ENCODE peak calls at places on chromosomes 6 and 20, in four cellular contexts. W, R, B and N are unnamed samples.

GRCh38 chr6:89048985-89049384 is 31.6 kb upstream of the PNRC1 start:
- DNase-seq in W (no peak), R (peak; percentile 88), B (peak; percentile 21), N (no peak)

GRCh38 chr6:19535351-19535750 is 301.8 kb upstream of the ID4 start:
- DNase-seq in W (no peak), R (no peak), B (no peak), N (no peak)

GRCh38 chr20:52747736-52748135 is 224.4 kb upstream of the TSHZ2 start:
- DNase-seq in W (peak; percentile 30), R (peak; percentile 48), B (no peak), N (peak; percentile 5)

GRCh38 chr6:24495516-24495847 is 713 bp downstream of the ALDH5A1 start:
- DNase-seq in W (no peak), R (peak; percentile 28), B (peak; percentile 63), N (peak; percentile 73)

GRCh38 chr6:134437376-134437775 is 119.5 kb upstream of the SGK1 start:
- DNase-seq in W (no peak), R (peak; percentile 82), B (no peak), N (no peak)

GRCh38 chr6:96015791-96016776 is at the start of gene FUT9:
- DNase-seq in W (peak; percentile 85), R (no peak), B (no peak), N (peak; percentile 39)

GRCh38 chr6:119196732-119197131 is 118.3 kb upstream of the FAM184A start:
- DNase-seq in W (peak; percentile 51), R (no peak), B (no peak), N (no peak)

GRCh38 chr20:1001981-1002681 is at the start of gene RSPO4:
- DNase-seq in W (peak; percentile 86), R (no peak), B (no peak), N (no peak)

GRCh38 chr20:25237610-25238318 is 10.1 kb upstream of the PYGB start:
- DNase-seq in W (no peak), R (peak; percentile 100), B (peak; percentile 72), N (no peak)

GRCh38 chr20:43409041-43409913 is 48.4 kb upstream of the SRSF6 start:
- DNase-seq in W (peak; percentile 39), R (peak; percentile 53), B (no peak), N (peak; percentile 33)

GRCh38 chr6:19616022-19616421 is 221.1 kb upstream of the ID4 start:
- DNase-seq in W (no peak), R (no peak), B (no peak), N (no peak)

GRCh38 chr20:15792855-15793254 is 780.4 kb downstream of the KIF16B start:
- DNase-seq in W (no peak), R (no peak), B (no peak), N (no peak)

DNA sequence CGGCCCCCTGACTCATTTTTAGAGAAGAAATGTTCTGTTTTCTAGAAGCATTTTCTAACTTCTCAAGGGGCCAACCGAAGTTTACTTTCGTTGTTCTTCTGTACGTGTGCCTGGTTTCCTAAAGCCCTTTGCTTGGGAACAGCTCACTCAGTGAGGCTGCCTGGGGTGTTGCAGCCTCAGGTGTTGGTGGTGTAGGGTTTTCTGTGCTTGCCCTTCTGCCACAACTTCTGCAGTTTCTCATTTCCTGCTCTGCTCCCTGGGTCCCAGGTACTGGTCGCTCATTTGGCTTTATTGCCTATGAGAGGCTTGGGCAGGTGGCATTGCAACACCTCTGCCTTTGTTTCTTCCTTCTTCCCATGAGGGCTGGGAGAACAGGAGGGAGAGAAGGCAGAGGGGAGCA is 278.3 kb downstream of the SOX4 start:
- DNase-seq in W (no peak), R (no peak), B (no peak), N (no peak)
- H3K4me3 ChIP-seq in W (no peak overlapping the region), R (no peak overlapping the region), B (no peak overlapping the region), N (no peak overlapping the region)

GRCh38 chr6:27829453-27830211 is 82.6 kb downstream of the OR2B2 start:
- DNase-seq in W (no peak), R (peak; percentile 37), B (no peak), N (no peak)

GRCh38 chr6:27834384-27834783 is 77.8 kb downstream of the OR2B2 start:
- DNase-seq in W (no peak), R (no peak), B (no peak), N (no peak)

GRCh38 chr6:27834879-27835549 is 77.2 kb downstream of the OR2B2 start:
- DNase-seq in W (no peak), R (no peak), B (no peak), N (no peak)

GRCh38 chr6:27825025-27825823 is 87.0 kb downstream of the OR2B2 start:
- DNase-seq in W (no peak), R (peak; percentile 34), B (no peak), N (no peak)

DNA sequence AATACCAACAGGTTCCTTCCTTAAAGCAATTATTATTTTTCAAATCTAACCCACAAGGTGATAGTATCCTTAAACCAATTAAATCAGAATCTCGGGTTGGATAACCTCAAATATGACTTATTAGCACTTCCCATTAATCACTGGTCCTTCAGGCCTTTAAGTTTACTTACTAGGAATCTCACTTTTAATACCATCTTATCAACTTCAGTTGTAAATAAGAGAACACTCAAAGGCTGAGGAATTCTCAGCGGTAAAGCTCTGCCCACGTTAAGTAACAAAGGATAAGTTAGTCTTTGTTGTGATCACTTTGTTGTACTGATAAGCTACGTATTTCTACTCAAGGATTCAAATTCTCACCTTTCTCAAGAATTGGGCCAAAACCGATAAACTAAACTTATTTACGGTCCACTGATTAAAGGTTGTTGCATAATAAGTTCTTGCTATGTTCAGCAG is 82.0 kb downstream of the OR2B2 start:
- DNase-seq in W (no peak), R (no peak), B (no peak), N (peak; percentile 53)
- H3K4me3 ChIP-seq in W (peak overlapping the region; percentile 82), R (peak overlapping the region; percentile 75), B (peak overlapping the region; percentile 58), N (peak overlapping the region; percentile 59)

GRCh38 chr6:34888874-34889555 is at the start of gene ANKS1A:
- DNase-seq in W (peak; percentile 92), R (peak; percentile 20), B (peak; percentile 79), N (peak; percentile 88)

GRCh38 chr6:34888441-34888820 is 589 bp upstream of the TAF11 start:
- DNase-seq in W (no peak), R (no peak), B (no peak), N (peak; percentile 36)

GRCh38 chr6:34887753-34888440 is at the start of gene TAF11:
- DNase-seq in W (peak; percentile 86), R (peak; percentile 93), B (peak; percentile 94), N (peak; percentile 94)

GRCh38 chr6:34891296-34891695 is 2.2 kb downstream of the ANKS1A start:
- DNase-seq in W (no peak), R (no peak), B (no peak), N (no peak)

GRCh38 chr6:34890526-34890910 is 1.5 kb downstream of the ANKS1A start:
- DNase-seq in W (no peak), R (no peak), B (no peak), N (no peak)
- H3K4me3 ChIP-seq in W (peak overlapping the region; percentile 95), R (peak overlapping the region; percentile 98), B (peak overlapping the region; percentile 79), N (peak overlapping the region; percentile 72)

DNA sequence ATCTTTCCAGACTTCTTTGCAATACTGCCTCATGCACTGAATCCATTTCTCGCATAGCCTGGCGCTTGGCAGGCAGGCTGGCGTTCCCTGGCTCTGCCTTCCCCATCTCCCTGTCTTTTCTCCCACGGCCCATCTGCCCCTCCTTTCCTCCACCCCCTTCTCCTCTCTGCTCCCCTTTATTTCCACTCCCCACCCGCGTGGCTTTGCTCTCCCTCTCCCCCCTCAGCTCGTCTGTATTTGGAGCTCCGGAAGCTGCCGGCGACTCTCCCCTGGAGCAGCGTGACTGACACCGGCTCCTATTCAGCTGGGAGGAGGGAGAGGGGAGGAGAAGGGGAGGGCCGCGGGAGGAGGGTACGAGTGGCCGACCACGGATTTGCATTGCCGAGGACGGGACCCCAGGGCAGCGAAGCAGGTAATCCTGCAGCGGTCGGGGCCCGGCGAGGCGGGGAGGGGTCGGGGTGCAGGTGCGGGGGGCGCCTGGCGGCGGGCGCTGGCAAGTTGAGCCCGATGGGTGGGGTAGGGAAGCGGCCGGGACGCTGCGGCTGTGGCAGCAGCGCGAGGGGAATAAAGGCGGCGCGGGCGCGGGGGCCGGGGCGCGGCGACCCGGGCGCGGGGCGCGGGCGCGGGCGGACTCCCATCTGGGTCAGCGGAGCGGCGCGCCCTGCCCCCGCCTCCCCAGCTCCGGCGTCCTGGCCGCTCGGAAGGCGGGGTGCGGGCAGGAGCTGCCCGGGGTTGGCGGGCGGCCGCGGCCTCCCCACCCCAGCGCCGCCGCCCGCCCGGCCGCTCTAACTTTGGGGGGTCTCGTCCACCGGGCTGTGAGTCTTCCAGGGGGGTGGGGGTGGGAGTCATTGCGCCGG is at the start of gene CAP2:
- DNase-seq in W (peak; percentile 80), R (no peak), B (peak; percentile 74), N (peak; percentile 82)
- H3K4me3 ChIP-seq in W (peak within 1 kb of the TSS; percentile 54), R (peak within 1 kb of the TSS; percentile 52), B (peak within 1 kb of the TSS; percentile 78), N (peak within 1 kb of the TSS; percentile 49)

GRCh38 chr20:57435498-57436222 is 44.5 kb downstream of the RBM38 start:
- DNase-seq in W (no peak), R (no peak), B (peak; percentile 85), N (peak; percentile 69)

GRCh38 chr20:57437267-57437666 is 46.1 kb downstream of the RBM38 start:
- DNase-seq in W (no peak), R (no peak), B (no peak), N (no peak)

GRCh38 chr20:57435105-57435497 is 43.9 kb downstream of the RBM38 start:
- DNase-seq in W (no peak), R (no peak), B (no peak), N (no peak)

GRCh38 chr20:57437672-57438330 is 46.6 kb downstream of the RBM38 start:
- DNase-seq in W (no peak), R (no peak), B (peak; percentile 70), N (no peak)

GRCh38 chr20:57436223-57436545 is 45.0 kb downstream of the RBM38 start:
- DNase-seq in W (no peak), R (no peak), B (no peak), N (no peak)
- H3K4me3 ChIP-seq in W (no peak overlapping the region), R (no peak overlapping the region), B (no peak overlapping the region), N (no peak overlapping the region)

GRCh38 chr6:2468601-2468955 is 223.2 kb upstream of the GMDS start:
- DNase-seq in W (no peak), R (no peak), B (no peak), N (no peak)
- H3K4me3 ChIP-seq in W (no peak overlapping the region), R (no peak overlapping the region), B (no peak overlapping the region), N (no peak overlapping the region)

DNA sequence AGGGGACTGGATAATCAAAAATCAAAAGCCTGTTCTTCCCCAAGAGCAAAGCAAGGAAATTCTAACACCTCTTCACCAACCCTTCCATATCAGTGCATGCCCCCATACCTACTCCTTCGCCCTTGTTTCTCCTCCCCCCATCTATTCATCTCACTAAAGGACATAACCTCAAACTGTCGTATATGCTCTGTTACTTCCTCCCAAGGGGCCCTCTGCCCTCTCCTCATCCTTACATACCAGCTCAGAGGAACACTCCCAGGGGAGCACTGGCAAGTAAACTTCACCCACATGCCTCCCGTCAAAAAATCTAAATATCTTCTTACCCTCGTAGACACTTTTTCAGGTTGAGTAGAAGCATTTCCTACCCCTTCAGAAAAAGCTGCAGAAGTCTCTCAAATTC is 9.4 kb upstream of the ADTRP start:
- DNase-seq in W (no peak), R (no peak), B (no peak), N (no peak)
- H3K4me3 ChIP-seq in W (no peak overlapping the region), R (no peak overlapping the region), B (no peak overlapping the region), N (no peak overlapping the region)

GRCh38 chr6:100464910-100465700 is at the start of gene SIM1:
- DNase-seq in W (peak; percentile 92), R (peak; percentile 80), B (peak; percentile 62), N (no peak)
- H3K4me3 ChIP-seq in W (peak within 1 kb of the TSS; percentile 35), R (peak within 1 kb of the TSS; percentile 41), B (peak within 1 kb of the TSS; percentile 84), N (no peak within 1 kb of the TSS)

GRCh38 chr20:49562341-49563014 is 5.5 kb downstream of the PTGIS start:
- DNase-seq in W (no peak), R (peak; percentile 91), B (peak; percentile 87), N (no peak)
- H3K4me3 ChIP-seq in W (no peak overlapping the region), R (no peak overlapping the region), B (no peak overlapping the region), N (no peak overlapping the region)